ENCODE peak calls at places on chromosomes 7 and 10, in eight cellular contexts. J, L, A, C, W, B, R and N are unnamed samples.

GRCh38 chr7:40482794-40483374 is 348.1 kb downstream of the SUGCT start:
- DNase-seq in W (no peak), J (no peak), C (no peak), A (no peak), R (no peak), L (no peak), B (no peak), N (no peak)

GRCh38 chr7:74288034-74288881 is 949 bp upstream of the CLIP2 start:
- DNase-seq in C (peak), J (no peak), L (no peak), A (no peak), R (no peak), W (no peak), B (no peak), N (no peak)

GRCh38 chr10:10824611-10825148 is 193.0 kb upstream of the CELF2 start:
- DNase-seq in W (no peak), L (no peak), C (no peak), B (peak), R (no peak), A (peak), J (no peak), N (no peak)

GRCh38 chr10:123301077-123301875 is 147.1 kb downstream of the BUB3 start:
- DNase-seq in W (peak), J (no peak), R (peak), L (no peak), B (peak), C (no peak), A (peak), N (no peak)

GRCh38 chr10:46293228-46293627 is 6.4 kb downstream of the ANTXRL start:
- DNase-seq in C (no peak), J (no peak), A (no peak), R (no peak), B (no peak), W (no peak), L (no peak), N (no peak)

GRCh38 chr7:36308031-36308430 is 81.6 kb upstream of the ANLN start:
- DNase-seq in L (no peak), B (no peak), A (no peak), C (no peak), W (no peak), R (no peak), J (no peak), N (no peak)

GRCh38 chr7:141322355-141322754 is 228.9 kb upstream of the AGK start:
- DNase-seq in B (no peak), L (no peak), W (no peak), C (no peak), R (no peak), A (no peak), J (no peak), N (no peak)

GRCh38 chr10:121088524-121088923 is 237.4 kb downstream of the WDR11 start:
- DNase-seq in L (no peak), B (no peak), R (peak), J (no peak), A (peak), C (no peak), W (peak), N (no peak)

GRCh38 chr10:34854147-34854601 is 39.1 kb upstream of the PARD3 start:
- DNase-seq in R (peak), A (no peak), B (peak), J (no peak), W (no peak), C (no peak), L (no peak), N (no peak)

GRCh38 chr7:148825338-148825737 is 58.8 kb downstream of the EZH2 start:
- DNase-seq in W (no peak), L (no peak), J (no peak), R (no peak), A (no peak), C (no peak), B (no peak), N (no peak)

GRCh38 chr7:149865437-149865836 is 8.3 kb upstream of the ATP6V0E2 start:
- DNase-seq in W (no peak), R (no peak), L (no peak), A (peak), J (no peak), B (no peak), C (no peak), N (no peak)

GRCh38 chr10:118973744-118974143 is 55.8 kb upstream of the NANOS1 start:
- DNase-seq in B (no peak), L (no peak), J (no peak), A (no peak), R (no peak), C (no peak), W (no peak), N (no peak)

GRCh38 chr7:19982841-19983835 is 209.7 kb upstream of the TMEM196 start:
- DNase-seq in C (peak), B (peak), L (no peak), J (peak), A (peak), W (peak), R (peak), N (no peak)

GRCh38 chr10:19651549-19651948 is 164.7 kb upstream of the PLXDC2 start:
- DNase-seq in W (no peak), J (no peak), L (no peak), C (no peak), A (no peak), R (no peak), B (peak), N (no peak)

GRCh38 chr7:137005873-137006272 is 137.4 kb downstream of the CHRM2 start:
- DNase-seq in L (no peak), J (no peak), B (no peak), C (no peak), W (no peak), R (no peak), A (no peak), N (no peak)

GRCh38 chr7:55132890-55133551 is 114.2 kb downstream of the EGFR start:
- DNase-seq in R (peak), C (no peak), A (peak), J (peak), L (no peak), W (no peak), B (peak), N (no peak)

GRCh38 chr7:47982610-47983009 is 3.2 kb upstream of the HUS1 start:
- DNase-seq in J (no peak), C (no peak), B (no peak), L (no peak), R (no peak), A (no peak), W (no peak), N (no peak)

GRCh38 chr10:51289519-51289918 is 215.2 kb downstream of the PRKG1 start:
- DNase-seq in B (no peak), J (no peak), W (no peak), C (no peak), A (no peak), R (no peak), L (no peak), N (no peak)

DNA sequence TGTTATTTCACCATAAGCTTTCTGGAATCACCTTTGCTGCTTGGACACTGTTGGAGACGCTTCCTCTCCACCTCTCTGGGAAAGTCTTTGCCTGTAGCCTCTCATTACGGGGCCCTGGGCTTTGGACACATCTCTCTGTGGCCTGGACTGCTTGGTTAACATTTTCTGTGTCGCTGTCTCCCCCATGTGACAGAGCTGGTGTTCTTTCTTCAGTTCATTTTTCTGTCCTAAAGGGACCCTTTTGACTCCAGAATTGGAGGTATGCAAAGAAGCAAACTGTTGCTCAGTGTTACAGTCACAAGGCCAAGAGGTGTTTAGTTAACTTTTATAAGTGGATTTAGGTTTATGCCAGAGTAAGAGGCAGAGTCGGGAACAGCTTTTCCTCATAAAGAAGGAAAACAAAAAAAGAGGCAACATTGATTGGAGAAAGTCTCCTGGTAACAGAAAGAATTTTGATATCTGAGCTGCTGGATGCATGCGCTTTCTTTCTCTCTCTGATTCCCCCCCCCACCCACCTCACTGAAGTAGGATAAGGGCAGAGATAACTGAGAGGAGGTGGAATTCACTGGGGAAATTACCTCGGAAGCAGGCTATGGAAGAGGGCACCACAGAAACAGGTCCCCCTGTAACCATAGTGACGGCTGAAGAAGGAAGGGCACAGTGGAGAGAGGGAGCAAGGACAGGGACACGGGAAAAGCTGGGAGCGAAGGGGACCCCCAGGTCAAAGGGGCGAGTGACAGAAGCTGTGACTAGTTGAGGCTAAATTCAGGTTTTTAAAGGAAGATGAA is 57.8 kb downstream of the LGI1 start:
- DNase-seq in J (no peak), C (no peak), R (peak), L (no peak), W (peak), B (no peak), A (no peak), N (no peak)
- TF ChIP-seq CTCF in J (peak), C (no peak), R (peak), L (no peak), W (peak), B (no peak), A (no peak), N (peak)

DNA sequence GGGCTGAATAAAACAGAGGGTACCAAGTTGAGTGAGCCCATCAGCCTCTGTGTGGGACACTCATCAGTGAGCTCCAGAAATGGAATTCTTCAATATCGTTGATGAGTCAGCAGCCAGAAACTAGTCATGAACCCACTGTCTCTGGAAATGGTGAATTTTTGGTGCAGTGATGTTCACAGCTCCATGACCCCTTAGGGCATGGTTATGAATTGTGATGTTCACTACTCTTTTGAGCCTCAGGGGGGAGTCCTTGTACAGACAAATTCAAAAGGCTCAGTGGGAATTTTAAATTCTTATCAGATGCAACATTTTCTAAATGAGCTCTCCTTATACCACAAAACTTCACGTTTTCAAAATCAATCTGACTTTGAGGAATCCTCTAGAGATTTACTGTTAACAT is 335.7 kb downstream of the PHTF2 start:
- DNase-seq in L (no peak), W (no peak), B (peak), R (peak), J (no peak), C (no peak), A (no peak), N (peak)
- TF ChIP-seq CTCF in L (peak), W (peak), B (peak), R (peak), J (peak), C (no peak), A (peak), N (peak)

DNA sequence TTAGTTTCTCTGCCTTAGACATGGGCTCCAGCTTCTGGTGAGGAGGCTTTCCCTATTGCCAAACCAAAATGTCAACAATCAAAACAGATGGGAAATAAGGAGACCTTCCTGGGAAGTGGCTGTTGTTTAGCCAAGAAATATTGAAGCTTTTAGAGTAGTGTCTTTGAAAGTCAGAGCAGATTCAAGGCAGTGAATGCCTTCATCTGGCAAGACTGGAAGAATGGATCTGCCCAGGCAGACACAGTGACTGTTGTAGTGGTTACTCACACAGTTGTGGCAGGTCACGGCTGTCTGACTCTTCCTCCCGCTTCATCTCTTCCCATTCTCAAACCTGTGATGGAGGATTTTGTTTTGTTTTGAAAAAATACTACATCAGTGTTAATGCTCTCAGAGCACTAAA is 154.1 kb upstream of the ADO start:
- DNase-seq in A (no peak), W (no peak), B (peak), C (no peak), R (no peak), L (no peak), J (no peak), N (no peak)
- TF ChIP-seq CTCF in A (no peak), W (no peak), B (no peak), C (no peak), R (no peak), L (no peak), J (no peak), N (no peak)

DNA sequence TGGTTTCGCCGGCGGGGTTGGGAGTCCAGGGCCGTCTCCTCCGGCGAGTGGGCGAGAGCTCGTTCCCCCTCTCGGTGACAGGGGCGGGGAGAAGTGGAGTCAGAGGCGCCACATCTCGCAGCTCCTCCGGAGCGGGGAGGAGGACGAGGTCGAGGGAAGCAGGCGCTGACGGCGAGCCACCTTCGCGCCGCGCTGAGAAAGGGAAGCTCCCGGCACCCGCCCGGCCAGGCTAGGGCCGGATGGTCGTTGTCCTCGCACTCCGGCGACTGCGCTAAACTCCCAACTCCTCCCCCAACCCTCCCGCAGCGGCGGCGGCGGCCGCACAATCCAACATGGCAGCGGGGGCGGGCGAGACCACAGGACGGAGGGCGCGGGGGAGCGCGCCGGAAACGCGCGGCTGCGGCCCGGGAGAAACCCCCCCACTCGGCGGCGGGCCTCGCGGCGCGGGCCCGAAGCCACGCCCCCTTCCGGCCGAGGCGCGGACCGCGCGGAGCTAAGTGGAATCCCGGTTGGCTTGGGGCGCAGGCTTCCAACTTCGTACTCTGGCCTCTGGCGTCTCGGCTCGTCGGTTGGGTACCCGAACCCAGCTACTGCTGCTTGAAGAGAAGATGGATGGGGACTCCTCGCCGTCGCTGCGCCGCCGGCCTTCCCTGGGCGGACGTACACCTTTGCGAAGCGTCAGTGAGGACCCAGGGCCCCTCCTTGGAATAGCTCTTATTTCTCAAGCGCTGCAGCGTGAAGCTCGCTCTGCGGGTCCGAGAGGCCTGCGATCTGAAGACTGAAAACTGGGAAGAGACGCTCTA is at the start of gene WASL:
- DNase-seq in J (peak), B (peak), A (peak), R (peak), W (peak), C (peak), L (peak), N (peak)
- TF ChIP-seq CTCF in J (peak), B (no peak), A (no peak), R (peak), W (no peak), C (no peak), L (no peak), N (no peak)